ENCODE peak calls at places on chromosomes 3 and 15, in five cellular contexts. B is mesendoderm, S is PC-3, Y is right cardiac atrium, N is substantia nigra. F is an unnamed sample.

GRCh38 chr3:49022751-49023171 is 840 bp downstream of the NDUFAF3 start:
- DNase-seq in Y (no peak), B (peak), N (no peak), S (peak), F (no peak)

GRCh38 chr3:156749244-156749643 is 74.9 kb downstream of the TIPARP start:
- DNase-seq in Y (peak), B (no peak), N (no peak), S (no peak), F (no peak)

GRCh38 chr15:34855893-34856292 is 60.5 kb upstream of the ACTC1 start:
- DNase-seq in B (no peak), S (peak), N (no peak), Y (no peak), F (no peak)

GRCh38 chr3:31027914-31028313 is 133.5 kb upstream of the GADL1 start:
- DNase-seq in N (no peak), S (no peak), B (no peak), Y (no peak), F (no peak)

GRCh38 chr15:25900901-25901300 is 37.8 kb upstream of the ATP10A start:
- DNase-seq in B (no peak), Y (no peak), N (no peak), S (peak), F (no peak)

GRCh38 chr3:155785662-155786295 is 20.3 kb downstream of the C3orf33 start:
- DNase-seq in N (no peak), S (no peak), Y (no peak), B (no peak), F (no peak)

GRCh38 chr3:50164056-50164455 is 8.9 kb downstream of the SEMA3F start:
- DNase-seq in S (peak), Y (peak), N (peak), B (no peak), F (peak)

GRCh38 chr15:63013052-63013808 is 29.3 kb upstream of the TPM1 start:
- DNase-seq in N (no peak), B (peak), S (peak), Y (peak), F (no peak)

GRCh38 chr3:140599496-140599895 is 78.4 kb upstream of the TRIM42 start:
- DNase-seq in S (peak), N (no peak), B (no peak), Y (no peak), F (no peak)

GRCh38 chr3:189169728-189170127 is 2.0 kb upstream of the TPRG1 start:
- DNase-seq in N (no peak), S (no peak), B (peak), Y (no peak), F (no peak)

GRCh38 chr15:59339252-59339672 is 33.4 kb downstream of the MYO1E start:
- DNase-seq in S (no peak), Y (no peak), B (no peak), N (no peak), F (no peak)

GRCh38 chr3:78644847-78645246 is 1123.0 kb downstream of the ROBO1 start:
- DNase-seq in N (no peak), B (peak), S (no peak), Y (no peak), F (no peak)

GRCh38 chr15:99708563-99708962 is 24.7 kb downstream of the LYSMD4 start:
- DNase-seq in Y (peak), N (no peak), B (peak), S (peak), F (peak)

GRCh38 chr3:89373459-89373858 is 266.0 kb downstream of the EPHA3 start:
- DNase-seq in Y (no peak), S (no peak), B (peak), N (no peak), F (no peak)

GRCh38 chr15:89171136-89172072 is 50.0 kb downstream of the RLBP1 start:
- DNase-seq in Y (no peak), S (peak), N (no peak), B (peak), F (no peak)

GRCh38 chr3:170469151-170470062 is 50.7 kb downstream of the CLDN11 start:
- DNase-seq in N (no peak), Y (no peak), B (no peak), S (peak), F (no peak)

GRCh38 chr3:160133757-160134156 is 91.5 kb upstream of the C3orf80 start:
- DNase-seq in N (no peak), S (peak), Y (no peak), B (peak), F (no peak)

GRCh38 chr3:141228385-141228784 is 3.2 kb upstream of the PXYLP1 start:
- DNase-seq in S (no peak), N (no peak), B (no peak), Y (no peak), F (no peak)

GRCh38 chr15:64527263-64527984 is 67.0 kb downstream of the ZNF609 start:
- DNase-seq in B (peak), S (peak), Y (no peak), N (no peak), F (no peak)

GRCh38 chr15:83250766-83251165 is 33.7 kb downstream of the BNC1 start:
- DNase-seq in N (no peak), B (no peak), S (peak), Y (no peak), F (no peak)

GRCh38 chr15:70559223-70559823 is 204.0 kb downstream of the UACA start:
- DNase-seq in S (no peak), B (no peak), N (peak), Y (peak), F (peak)

GRCh38 chr3:32816439-32817194 is 1.2 kb upstream of the TRIM71 start:
- DNase-seq in B (peak), N (no peak), Y (no peak), S (no peak), F (no peak)

GRCh38 chr3:99119312-99119810 is 217.9 kb upstream of the DCBLD2 start:
- DNase-seq in Y (no peak), B (no peak), N (no peak), S (peak), F (no peak)

GRCh38 chr3:161070980-161071663 is 34.0 kb downstream of the B3GALNT1 start:
- DNase-seq in Y (peak), B (no peak), N (no peak), S (no peak), F (no peak)

GRCh38 chr3:64343692-64344440 is 118.6 kb upstream of the PRICKLE2 start:
- DNase-seq in Y (no peak), S (no peak), B (no peak), N (no peak), F (no peak)

GRCh38 chr3:30290479-30290878 is 315.9 kb upstream of the TGFBR2 start:
- DNase-seq in Y (peak), B (no peak), N (no peak), S (no peak), F (no peak)

GRCh38 chr3:51691949-51692348 is 14.9 kb upstream of the GRM2 start:
- DNase-seq in N (no peak), S (no peak), Y (no peak), B (no peak), F (no peak)

GRCh38 chr3:53941945-53942344 is 50.3 kb upstream of the SELENOK start:
- DNase-seq in Y (no peak), N (no peak), S (no peak), B (peak), F (no peak)

GRCh38 chr3:159881828-159882309 is 106.8 kb upstream of the IL12A start:
- DNase-seq in B (peak), Y (peak), S (no peak), N (no peak), F (no peak)

GRCh38 chr3:9747267-9747666 is 2.5 kb upstream of the OGG1 start:
- DNase-seq in Y (no peak), S (no peak), B (no peak), N (no peak), F (no peak)

GRCh38 chr3:12100784-12101183 is 57.9 kb downstream of the TIMP4 start:
- DNase-seq in B (no peak), S (no peak), Y (no peak), N (no peak), F (no peak)

DNA sequence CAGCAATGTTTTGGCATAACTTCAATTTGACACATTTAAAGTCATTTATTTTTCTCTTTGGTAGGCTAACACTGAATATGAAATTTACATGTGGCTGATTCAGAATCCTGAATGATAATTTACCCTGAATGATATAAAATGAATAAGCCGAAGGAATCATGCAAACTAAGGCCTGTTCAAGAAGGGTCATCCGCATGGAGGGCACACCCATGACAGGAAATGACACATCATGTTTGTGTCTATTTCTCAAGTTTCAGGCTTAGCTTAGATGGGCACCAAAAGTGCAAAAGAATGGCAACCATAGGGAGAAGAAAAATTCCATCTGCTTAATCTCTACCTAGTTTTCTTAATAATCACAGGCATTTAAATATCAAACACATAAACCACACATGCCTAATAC is 141.5 kb downstream of the DUT start:
- DNase-seq in N (no peak), Y (no peak), S (peak), B (no peak), F (no peak)
- H3K27ac ChIP-seq in N (no peak), Y (no peak), S (peak), B (no peak), F (no peak)

GRCh38 chr3:42033741-42034140 is 57.4 kb upstream of the TRAK1 start:
- DNase-seq in Y (no peak), N (no peak), S (peak), B (no peak), F (no peak)
- H3K27ac ChIP-seq in Y (peak), N (no peak), S (no peak), B (no peak), F (peak)

GRCh38 chr15:77623008-77623877 is 9.5 kb downstream of the LINGO1 start:
- DNase-seq in Y (peak), B (peak), N (no peak), S (no peak), F (no peak)
- H3K27ac ChIP-seq in Y (no peak), B (no peak), N (no peak), S (no peak), F (no peak)

GRCh38 chr3:42531470-42531869 is 29.0 kb downstream of the VIPR1 start:
- DNase-seq in N (no peak), B (no peak), Y (no peak), S (no peak), F (no peak)

GRCh38 chr3:42529463-42529862 is 27.0 kb downstream of the VIPR1 start:
- DNase-seq in B (no peak), N (no peak), Y (no peak), S (no peak), F (no peak)

GRCh38 chr3:42527368-42527917 is 25.0 kb downstream of the VIPR1 start:
- DNase-seq in S (no peak), N (no peak), Y (peak), B (no peak), F (no peak)

GRCh38 chr3:42532229-42532628 is 29.8 kb downstream of the VIPR1 start:
- DNase-seq in N (no peak), Y (no peak), B (no peak), S (no peak), F (no peak)

DNA sequence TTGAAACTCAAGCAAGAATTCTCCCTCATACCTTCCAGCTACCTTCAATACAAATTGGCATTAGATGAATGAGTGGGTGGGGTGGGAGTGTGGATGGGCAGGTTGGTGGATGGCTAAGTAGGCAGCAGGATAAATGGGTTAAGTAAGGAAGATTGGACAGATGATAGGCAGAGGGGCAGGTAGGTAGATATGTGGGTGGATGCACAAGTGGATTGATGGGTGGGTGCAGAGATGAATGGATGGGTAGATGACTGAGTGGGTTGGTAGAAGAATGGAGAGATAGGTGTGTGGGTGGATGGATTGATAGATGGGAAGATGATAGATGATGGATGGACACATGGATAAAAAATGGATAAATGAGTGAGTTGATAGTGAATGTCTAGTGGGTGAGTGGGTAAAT is 27.6 kb downstream of the VIPR1 start:
- DNase-seq in Y (no peak), N (no peak), B (no peak), S (no peak), F (no peak)
- H3K27ac ChIP-seq in Y (no peak), N (no peak), B (no peak), S (no peak), F (no peak)

GRCh38 chr3:143529778-143530177 is 318.5 kb downstream of the SLC9A9 start:
- DNase-seq in Y (no peak), N (no peak), S (no peak), B (no peak), F (no peak)
- H3K27ac ChIP-seq in Y (no peak), N (no peak), S (no peak), B (no peak), F (no peak)

DNA sequence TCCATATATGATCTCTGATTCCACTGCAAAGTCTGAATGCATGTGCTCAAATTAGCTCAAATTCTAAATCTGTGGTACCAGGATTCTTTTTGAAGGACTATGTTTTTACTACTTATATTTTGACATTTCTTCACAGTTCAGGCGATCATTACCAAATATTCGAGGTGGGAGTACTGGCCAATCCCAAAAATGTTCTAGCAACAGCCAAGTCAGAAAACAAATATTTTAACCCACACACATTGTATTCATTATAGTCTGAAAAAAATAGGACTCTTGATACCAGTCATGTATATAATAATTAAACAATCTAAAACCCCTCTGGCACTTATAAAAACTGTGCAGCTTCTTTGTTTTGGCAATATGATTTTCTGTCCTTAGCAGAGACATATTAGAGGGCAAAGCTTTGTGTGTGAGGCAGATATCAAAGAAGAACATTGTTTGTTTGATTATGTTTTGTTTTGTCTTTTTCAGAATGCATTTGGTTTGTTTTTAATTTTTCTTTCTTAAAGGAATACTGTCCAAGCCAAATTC is 37.4 kb downstream of the FGF7 start:
- DNase-seq in B (no peak), N (no peak), S (no peak), Y (no peak), F (no peak)
- H3K27ac ChIP-seq in B (no peak), N (no peak), S (no peak), Y (no peak), F (no peak)